ENCODE peak calls at places on chromosomes 16 and 17, in six cellular contexts. A is AG09309, W is psoas muscle, Y is lung, O is mucosa of descending colon, G is upper lobe of left lung. S is an unnamed sample.

GRCh38 chr16:49473773-49474172 is 100.2 kb downstream of the C16orf78 start:
- DNase-seq in A (no peak), W (no peak), Y (no peak), O (peak; percentile 15), G (peak; percentile 8), S (peak; percentile 55)

GRCh38 chr17:45270828-45271418 is 9.0 kb upstream of the SPATA32 start:
- DNase-seq in A (no peak), W (no peak), Y (no peak), O (no peak), G (no peak), S (no peak)

GRCh38 chr16:4489030-4489429 is 12.8 kb downstream of the HMOX2 start:
- DNase-seq in A (no peak), W (no peak), Y (no peak), O (no peak), G (no peak), S (no peak)

GRCh38 chr16:47359478-47359877 is 101.4 kb downstream of the ITFG1 start:
- DNase-seq in A (no peak), W (no peak), Y (no peak), O (no peak), G (no peak), S (no peak)

GRCh38 chr17:80596760-80597608 is 52.3 kb downstream of the RPTOR start:
- DNase-seq in A (no peak), W (no peak), Y (no peak), O (no peak), G (no peak), S (no peak)

GRCh38 chr16:73735018-73735417 is 561.6 kb upstream of the PSMD7 start:
- DNase-seq in A (peak; percentile 46), W (no peak), Y (no peak), O (no peak), G (no peak), S (no peak)

GRCh38 chr17:416293-417206 is 63.9 kb upstream of the RPH3AL start:
- DNase-seq in A (no peak), W (no peak), Y (no peak), O (peak; percentile 52), G (no peak), S (no peak)

GRCh38 chr16:19589771-19590302 is 34.3 kb downstream of the VPS35L start:
- DNase-seq in A (peak; percentile 66), W (no peak), Y (no peak), O (no peak), G (no peak), S (no peak)

GRCh38 chr16:19044781-19045180 is 22.6 kb upstream of the COQ7 start:
- DNase-seq in A (no peak), W (no peak), Y (no peak), O (no peak), G (no peak), S (no peak)

GRCh38 chr17:30323262-30323894 is 10.5 kb downstream of the TMIGD1 start:
- DNase-seq in A (no peak), W (no peak), Y (no peak), O (no peak), G (peak; percentile 34), S (no peak)

GRCh38 chr17:63274156-63274555 is 171.9 kb downstream of the CYB561 start:
- DNase-seq in A (no peak), W (peak; percentile 18), Y (no peak), O (no peak), G (no peak), S (no peak)

GRCh38 chr16:88784074-88784855 is 755 bp downstream of the PIEZO1 start:
- DNase-seq in A (no peak), W (peak; percentile 77), Y (peak; percentile 65), O (peak; percentile 83), G (peak; percentile 73), S (peak; percentile 86)

GRCh38 chr17:73430165-73430680 is 118.4 kb upstream of the CDC42EP4 start:
- DNase-seq in A (no peak), W (no peak), Y (no peak), O (no peak), G (no peak), S (peak; percentile 52)

GRCh38 chr17:41555105-41555887 is 16.6 kb downstream of the KRT9 start:
- DNase-seq in A (no peak), W (no peak), Y (no peak), O (no peak), G (no peak), S (no peak)

GRCh38 chr16:87003414-87003755 is 313.8 kb downstream of the C16orf95 start:
- DNase-seq in A (no peak), W (no peak), Y (no peak), O (no peak), G (no peak), S (no peak)

GRCh38 chr17:83160443-83161297 is 81.3 kb downstream of the METRNL start:
- DNase-seq in A (no peak), W (no peak), Y (peak; percentile 16), O (no peak), G (no peak), S (peak; percentile 90)

GRCh38 chr17:5413682-5414081 is 5.8 kb downstream of the NUP88 start:
- DNase-seq in A (peak; percentile 95), W (no peak), Y (no peak), O (no peak), G (no peak), S (no peak)

GRCh38 chr16:72810480-72810879 is 237.4 kb downstream of the ZFHX3 start:
- DNase-seq in A (no peak), W (no peak), Y (no peak), O (no peak), G (no peak), S (no peak)

GRCh38 chr17:6482105-6482455 is 37.8 kb downstream of the PIMREG start:
- DNase-seq in A (no peak), W (no peak), Y (no peak), O (peak; percentile 5), G (no peak), S (no peak)
- TF ChIP-seq CTCF in A (no peak), W (no peak), Y (no peak), O (no peak), G (no peak), S (no peak)

GRCh38 chr17:10932938-10933337 is 95.1 kb upstream of the PIRT start:
- DNase-seq in A (no peak), W (no peak), Y (no peak), O (no peak), G (no peak), S (no peak)

DNA sequence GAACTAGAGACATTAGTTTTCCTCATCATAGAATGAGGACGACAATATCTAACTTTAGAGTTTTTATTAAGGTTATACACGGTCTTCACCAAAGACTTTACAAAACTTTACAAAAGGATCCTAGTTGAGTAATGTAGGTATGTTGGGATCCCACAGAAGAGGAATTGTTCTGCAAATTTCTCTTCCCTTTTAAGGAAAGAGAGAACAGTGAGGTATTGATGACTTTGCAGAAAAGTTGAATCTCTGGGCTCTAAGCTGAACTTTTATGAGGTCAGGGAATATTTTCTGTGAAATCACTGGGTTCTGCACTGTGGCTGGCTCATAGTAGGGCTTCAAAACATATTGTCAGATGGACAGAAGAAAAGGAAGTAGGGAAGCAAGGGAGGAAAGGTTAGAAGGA is 89.8 kb upstream of the PIRT start:
- DNase-seq in A (no peak), W (no peak), Y (no peak), O (no peak), G (no peak), S (no peak)
- TF ChIP-seq CTCF in A (no peak), W (no peak), Y (no peak), O (no peak), G (no peak), S (no peak)

DNA sequence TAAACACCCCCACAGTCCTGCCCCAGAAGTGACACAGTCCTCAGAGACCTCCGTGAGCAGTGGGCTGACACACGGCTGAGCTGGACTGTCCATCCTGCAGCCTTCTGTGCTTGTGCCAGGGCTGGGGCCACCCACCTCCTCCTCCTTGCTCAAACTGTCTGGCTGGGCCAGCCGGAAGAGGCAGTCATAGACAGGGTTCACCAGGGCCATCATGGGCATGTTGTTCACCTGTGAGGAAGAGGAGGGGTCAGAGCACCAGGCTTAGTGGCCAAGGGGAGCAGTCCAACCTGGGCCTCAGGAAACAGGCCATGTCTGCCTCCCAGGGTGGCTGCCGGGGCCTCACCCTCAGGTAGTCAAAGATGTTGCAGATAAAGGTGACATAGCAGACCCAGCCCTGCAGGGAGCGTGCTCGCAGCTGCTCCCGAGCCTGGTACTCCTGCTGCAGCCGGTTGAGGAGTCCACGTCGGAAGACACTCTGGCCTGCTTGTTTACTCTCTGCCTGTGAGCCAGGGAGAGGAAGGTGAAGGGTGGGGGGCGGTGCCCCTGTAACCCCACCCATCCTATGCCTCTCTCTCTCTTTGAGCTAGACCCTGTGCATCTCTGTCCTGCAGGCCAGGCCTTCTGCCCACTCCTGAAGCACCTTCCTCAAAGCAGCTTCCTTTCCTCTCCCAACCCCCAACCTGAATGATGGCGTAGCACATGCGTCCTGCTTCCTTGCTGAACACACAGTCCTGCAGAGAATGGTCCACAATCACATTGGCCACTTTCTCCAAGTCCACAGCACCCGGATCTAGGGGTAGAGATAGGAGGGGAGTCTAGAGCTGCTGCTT is 3.4 kb downstream of the MIF4GD start:
- DNase-seq in A (no peak), W (no peak), Y (no peak), O (peak; percentile 77), G (no peak), S (no peak)
- TF ChIP-seq CTCF in A (no peak), W (no peak), Y (no peak), O (no peak), G (no peak), S (no peak)

DNA sequence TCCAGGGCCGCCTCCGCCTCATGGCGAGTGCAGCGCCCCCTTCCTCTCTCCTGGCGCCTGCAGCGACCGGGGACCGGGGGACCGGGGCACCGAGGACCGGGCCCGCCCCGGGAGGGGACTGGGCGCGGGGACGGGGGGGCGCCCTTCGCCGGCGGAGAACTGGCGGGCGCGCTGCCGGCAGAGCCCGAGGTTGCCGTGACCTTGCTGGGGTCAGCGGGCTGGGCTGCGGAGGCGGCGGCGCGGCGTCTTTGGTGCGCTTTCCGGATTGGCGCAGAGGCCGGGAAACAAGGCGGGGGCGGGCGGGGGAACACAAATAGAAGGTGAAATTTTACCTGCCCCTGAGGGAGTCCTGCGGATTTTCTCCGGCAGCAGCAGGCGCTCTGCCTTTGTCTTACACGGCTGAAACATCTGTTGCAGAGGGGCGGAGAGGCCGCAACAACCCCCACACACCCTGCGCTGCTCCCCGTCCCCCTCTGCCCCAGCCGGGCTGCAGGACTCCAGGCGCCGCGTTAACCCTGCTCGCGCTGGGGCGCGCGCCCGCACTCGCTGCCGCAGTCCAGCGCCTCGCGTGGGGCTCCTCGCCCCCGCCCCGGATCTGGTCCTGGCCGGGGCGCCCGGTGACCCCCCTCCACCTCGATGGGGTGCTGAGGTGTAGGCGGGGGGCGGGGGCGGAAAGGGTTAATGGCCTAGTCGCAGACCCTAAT is 53.5 kb downstream of the SREBF1 start:
- DNase-seq in A (no peak), W (peak; percentile 76), Y (peak; percentile 64), O (peak; percentile 80), G (peak; percentile 59), S (no peak)
- TF ChIP-seq CTCF in A (peak; percentile 17), W (peak; percentile 17), Y (no peak), O (no peak), G (peak; percentile 27), S (peak; percentile 69)

S was measured in chondrocyte.